ENCODE peak calls at places on chromosomes 13 and 19, in seven cellular contexts. X is fibroblast of villous mesenchyme; G is nephron progenitor cell; E is AG04450; W is AG09319; J is tibial artery; Z is CD4-positive, alpha-beta T cell. Y is an unnamed sample.

GRCh38 chr13:74575729-74576125 is 441.5 kb upstream of the KLF12 start:
- DNase-seq in X (peak; percentile 18), G (peak; percentile 77), E (no peak), W (no peak), J (peak; percentile 90), Z (peak; percentile 31), Y (peak; percentile 77)

GRCh38 chr19:49767967-49768581 is 1.3 kb downstream of the AP2A1 start:
- DNase-seq in X (no peak), G (no peak), E (no peak), W (no peak), J (no peak), Z (no peak), Y (no peak)

GRCh38 chr19:574658-575526 is 2.5 kb downstream of the BSG start:
- DNase-seq in X (peak; percentile 60), G (peak; percentile 37), E (no peak), W (no peak), J (no peak), Z (no peak), Y (no peak)

GRCh38 chr19:2315818-2316353 is 7.9 kb upstream of the LINGO3 start:
- DNase-seq in X (peak; percentile 68), G (peak; percentile 78), E (no peak), W (no peak), J (peak; percentile 77), Z (no peak), Y (no peak)

GRCh38 chr13:68369739-68370138 is 1139.6 kb upstream of the PCDH9 start:
- DNase-seq in X (no peak), G (no peak), E (no peak), W (no peak), J (no peak), Z (no peak), Y (no peak)

GRCh38 chr13:19596960-19597361 is 35.6 kb upstream of the TPTE2 start:
- DNase-seq in X (peak; percentile 80), G (no peak), E (no peak), W (no peak), J (no peak), Z (no peak), Y (no peak)

GRCh38 chr19:37930416-37930815 is 23.4 kb downstream of the SIPA1L3 start:
- DNase-seq in X (no peak), G (no peak), E (no peak), W (no peak), J (no peak), Z (no peak), Y (no peak)

GRCh38 chr13:29621401-29621800 is 25.9 kb upstream of the SLC7A1 start:
- DNase-seq in X (no peak), G (no peak), E (no peak), W (no peak), J (no peak), Z (no peak), Y (no peak)

GRCh38 chr19:43649514-43649913 is 9.9 kb upstream of the CADM4 start:
- DNase-seq in X (no peak), G (no peak), E (no peak), W (no peak), J (no peak), Z (no peak), Y (no peak)

GRCh38 chr13:45511310-45512147 is 46.8 kb downstream of the COG3 start:
- DNase-seq in X (peak; percentile 81), G (peak; percentile 23), E (peak; percentile 50), W (peak; percentile 37), J (no peak), Z (peak; percentile 20), Y (no peak)

GRCh38 chr13:110155072-110155471 is 151.9 kb downstream of the COL4A1 start:
- DNase-seq in X (no peak), G (no peak), E (no peak), W (no peak), J (no peak), Z (no peak), Y (no peak)

GRCh38 chr13:110154370-110155031 is 152.5 kb downstream of the COL4A1 start:
- DNase-seq in X (no peak), G (no peak), E (no peak), W (no peak), J (no peak), Z (no peak), Y (no peak)

GRCh38 chr13:110149036-110149435 is 157.9 kb downstream of the COL4A1 start:
- DNase-seq in X (no peak), G (no peak), E (no peak), W (no peak), J (no peak), Z (no peak), Y (no peak)

GRCh38 chr13:110152351-110152750 is 154.6 kb downstream of the COL4A1 start:
- DNase-seq in X (no peak), G (no peak), E (no peak), W (no peak), J (no peak), Z (no peak), Y (no peak)

GRCh38 chr13:110150384-110151091 is 156.4 kb downstream of the COL4A1 start:
- DNase-seq in X (no peak), G (no peak), E (no peak), W (no peak), J (no peak), Z (no peak), Y (no peak)
- TF ChIP-seq CTCF in X (no peak), G (no peak), E (no peak), W (no peak), J (no peak), Z (no peak), Y (no peak)

DNA sequence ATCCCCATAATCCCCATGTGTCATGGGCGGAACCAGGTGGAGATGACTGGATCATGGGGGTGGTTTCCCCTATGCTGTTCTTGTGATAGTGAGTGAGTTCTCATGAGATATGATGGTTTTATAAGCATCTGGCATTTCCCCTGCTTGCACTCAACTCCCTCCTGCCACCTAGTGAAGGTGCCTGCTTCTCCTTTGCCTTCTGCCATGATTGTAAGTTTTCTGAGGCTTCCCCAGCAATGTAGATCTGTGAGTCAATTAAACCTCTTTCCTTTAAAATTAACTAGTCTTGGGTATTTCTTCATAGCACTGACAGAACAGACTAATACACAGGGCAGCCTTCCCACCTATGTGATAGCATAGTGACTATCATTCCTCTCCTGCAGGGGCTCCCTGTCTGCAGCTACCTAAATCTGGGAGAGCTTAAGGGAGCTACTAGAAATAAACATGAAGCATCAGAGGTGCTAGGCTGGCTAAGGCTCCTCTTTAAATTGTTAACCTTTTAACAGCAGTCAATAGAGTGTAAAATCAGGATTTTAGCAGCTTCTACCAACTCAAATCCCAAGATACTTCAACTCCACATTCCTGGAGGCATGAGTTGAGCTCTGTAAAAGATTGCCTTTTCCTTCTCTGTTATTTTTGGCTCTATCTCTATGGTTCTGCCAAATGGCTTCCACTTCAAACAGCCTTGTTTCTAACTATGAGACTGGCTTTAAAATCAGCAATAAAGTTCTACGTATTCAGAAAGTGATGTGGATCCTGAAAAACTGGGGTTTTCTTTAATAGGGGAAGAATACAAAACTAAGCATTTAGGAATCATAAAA is 112.3 kb downstream of the VWA8 start:
- DNase-seq in X (no peak), G (no peak), E (no peak), W (no peak), J (no peak), Z (no peak), Y (no peak)
- TF ChIP-seq CTCF in X (peak; percentile 21), G (no peak), E (no peak), W (no peak), J (no peak), Z (no peak), Y (no peak)

GRCh38 chr19:17582613-17583012 is 27.2 kb downstream of the COLGALT1 start:
- DNase-seq in X (no peak), G (no peak), E (no peak), W (no peak), J (no peak), Z (no peak), Y (no peak)
- TF ChIP-seq CTCF in X (no peak), G (no peak), E (no peak), W (no peak), J (no peak), Z (no peak), Y (no peak)

GRCh38 chr13:101123028-101123427 is 293.3 kb downstream of the NALCN start:
- DNase-seq in X (no peak), G (no peak), E (no peak), W (no peak), J (no peak), Z (no peak), Y (no peak)

GRCh38 chr13:101127741-101128353 is 288.5 kb downstream of the NALCN start:
- DNase-seq in X (peak; percentile 55), G (peak; percentile 30), E (peak; percentile 13), W (peak; percentile 14), J (no peak), Z (no peak), Y (no peak)
- TF ChIP-seq CTCF in X (peak; percentile 82), G (peak; percentile 72), E (peak; percentile 82), W (peak; percentile 83), J (peak; percentile 59), Z (peak; percentile 72), Y (peak; percentile 67)

DNA sequence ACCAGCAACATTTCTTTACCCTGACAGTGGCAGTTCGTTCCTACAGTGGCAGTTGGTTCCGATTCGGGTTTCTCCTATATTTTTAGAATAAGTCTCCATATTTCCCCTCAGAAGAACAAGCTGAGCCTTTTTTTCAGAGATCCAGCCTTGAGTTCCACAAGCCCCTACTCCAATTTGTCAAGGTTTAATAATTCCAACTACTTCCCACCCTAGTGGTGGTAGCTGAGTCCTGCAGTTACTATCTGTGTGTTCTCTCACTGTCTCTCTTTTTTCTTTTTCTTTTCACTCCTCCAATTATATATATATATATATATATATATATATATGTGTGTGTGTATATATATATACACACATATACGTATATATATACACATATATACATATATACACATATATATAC is 1347.3 kb downstream of the PCDH9 start:
- DNase-seq in X (no peak), G (no peak), E (no peak), W (no peak), J (no peak), Z (no peak), Y (no peak)
- TF ChIP-seq CTCF in X (peak; percentile 18), G (peak; percentile 32), E (peak; percentile 24), W (no peak), J (no peak), Z (no peak), Y (peak; percentile 26)

DNA sequence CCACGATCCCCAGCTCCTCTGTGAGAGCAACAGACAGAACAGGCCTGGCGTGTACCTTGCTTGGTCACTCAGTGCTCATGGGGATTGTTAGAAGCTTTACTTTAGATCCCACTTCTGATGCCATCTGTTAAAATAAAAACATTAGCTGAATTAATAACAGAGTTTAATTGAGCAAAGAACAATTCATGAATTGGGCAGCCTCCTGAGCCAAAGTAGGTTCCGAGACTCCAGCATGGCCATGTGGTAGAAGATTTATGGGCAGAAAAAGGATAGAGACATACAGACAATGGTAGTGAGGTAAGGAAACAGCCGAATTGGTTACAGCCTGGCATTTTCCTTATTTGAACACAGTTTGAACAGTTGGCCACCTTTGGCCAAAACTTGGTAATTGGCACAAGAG is 223.9 kb upstream of the TRPC4 start:
- DNase-seq in X (no peak), G (no peak), E (no peak), W (no peak), J (no peak), Z (no peak), Y (no peak)
- TF ChIP-seq CTCF in X (no peak), G (no peak), E (no peak), W (no peak), J (no peak), Z (no peak), Y (no peak)